ENCODE peak calls at places on chromosomes 16 and 17, in eight cellular contexts. M, Y, Q, O, G, B, A and R are unnamed samples.

GRCh38 chr16:67542464-67542863 is 13.8 kb downstream of the RIPOR1 start:
- DNase-seq in M (peak), Y (no peak), Q (peak), O (no peak), G (peak), B (no peak), A (peak), R (peak)

GRCh38 chr16:80971814-80972213 is 34.9 kb downstream of the CMC2 start:
- DNase-seq in M (no peak), Y (no peak), Q (no peak), O (no peak), G (no peak), B (no peak), A (no peak), R (no peak)

GRCh38 chr16:59535298-59535697 is 801.2 kb upstream of the GOT2 start:
- DNase-seq in M (no peak), Y (no peak), Q (no peak), O (no peak), G (no peak), B (no peak), A (no peak), R (no peak)

GRCh38 chr17:43940630-43941029 is 1.6 kb downstream of the PPY start:
- DNase-seq in M (no peak), Y (no peak), Q (peak), O (peak), G (peak), B (no peak), A (peak), R (peak)

GRCh38 chr17:50209472-50210248 is 8.2 kb upstream of the COL1A1 start:
- DNase-seq in M (peak), Y (peak), Q (no peak), O (peak), G (peak), B (no peak), A (peak), R (peak)

GRCh38 chr17:50867856-50868438 is 1.8 kb upstream of the TOB1 start:
- DNase-seq in M (no peak), Y (no peak), Q (no peak), O (no peak), G (no peak), B (no peak), A (no peak), R (no peak)

GRCh38 chr16:790086-790485 is 1.7 kb downstream of the CHTF18 start:
- DNase-seq in M (no peak), Y (no peak), Q (no peak), O (no peak), G (no peak), B (no peak), A (no peak), R (no peak)

GRCh38 chr17:77864234-77865108 is 94.0 kb upstream of the TNRC6C start:
- DNase-seq in M (peak), Y (no peak), Q (no peak), O (no peak), G (no peak), B (no peak), A (no peak), R (no peak)

GRCh38 chr17:49748791-49749190 is 15.1 kb downstream of the FAM117A start:
- DNase-seq in M (no peak), Y (no peak), Q (no peak), O (no peak), G (no peak), B (no peak), A (no peak), R (no peak)

GRCh38 chr17:28086519-28086918 is 44.0 kb downstream of the NLK start:
- DNase-seq in M (no peak), Y (no peak), Q (no peak), O (no peak), G (no peak), B (no peak), A (no peak), R (peak)

GRCh38 chr17:61040666-61041065 is 359.0 kb upstream of the TBX2 start:
- DNase-seq in M (no peak), Y (no peak), Q (no peak), O (no peak), G (no peak), B (no peak), A (no peak), R (no peak)

GRCh38 chr16:73145166-73145565 is 97.2 kb upstream of the ZFHX3 start:
- DNase-seq in M (no peak), Y (no peak), Q (no peak), O (peak), G (no peak), B (no peak), A (peak), R (no peak)

GRCh38 chr17:79788989-79789942 is 7.6 kb downstream of the CBX8 start:
- DNase-seq in M (no peak), Y (no peak), Q (no peak), O (peak), G (no peak), B (no peak), A (peak), R (no peak)

GRCh38 chr16:56281256-56281805 is 90.0 kb downstream of the GNAO1 start:
- DNase-seq in M (no peak), Y (no peak), Q (no peak), O (no peak), G (no peak), B (no peak), A (peak), R (no peak)

GRCh38 chr17:64192588-64192987 is 62.6 kb upstream of the ERN1 start:
- DNase-seq in M (no peak), Y (no peak), Q (no peak), O (no peak), G (no peak), B (no peak), A (no peak), R (no peak)

GRCh38 chr17:36072431-36073121 is 8.5 kb downstream of the CCL18 start:
- DNase-seq in M (peak), Y (no peak), Q (peak), O (peak), G (peak), B (no peak), A (peak), R (peak)

GRCh38 chr17:7548585-7549400 is at the start of gene TNFSF12:
- DNase-seq in M (peak), Y (peak), Q (peak), O (peak), G (peak), B (no peak), A (peak), R (peak)

GRCh38 chr16:85395913-85396878 is 216.9 kb upstream of the GSE1 start:
- DNase-seq in M (peak), Y (peak), Q (no peak), O (peak), G (peak), B (no peak), A (peak), R (no peak)

GRCh38 chr17:31321481-31321880 is at the start of gene EVI2A:
- DNase-seq in M (no peak), Y (no peak), Q (no peak), O (no peak), G (peak), B (no peak), A (no peak), R (peak)

GRCh38 chr16:29310852-29311314 is 95.6 kb downstream of the NPIPB11 start:
- DNase-seq in M (no peak), Y (no peak), Q (no peak), O (no peak), G (peak), B (no peak), A (no peak), R (peak)

GRCh38 chr17:4818276-4818675 is 11.3 kb downstream of the PLD2 start:
- DNase-seq in M (no peak), Y (no peak), Q (no peak), O (no peak), G (no peak), B (no peak), A (peak), R (no peak)

GRCh38 chr17:71759422-71760060 is 361.3 kb upstream of the SOX9 start:
- DNase-seq in M (no peak), Y (no peak), Q (no peak), O (no peak), G (no peak), B (no peak), A (no peak), R (no peak)

GRCh38 chr17:69783865-69784264 is 291.2 kb upstream of the KCNJ16 start:
- DNase-seq in M (no peak), Y (no peak), Q (no peak), O (no peak), G (no peak), B (no peak), A (no peak), R (no peak)

DNA sequence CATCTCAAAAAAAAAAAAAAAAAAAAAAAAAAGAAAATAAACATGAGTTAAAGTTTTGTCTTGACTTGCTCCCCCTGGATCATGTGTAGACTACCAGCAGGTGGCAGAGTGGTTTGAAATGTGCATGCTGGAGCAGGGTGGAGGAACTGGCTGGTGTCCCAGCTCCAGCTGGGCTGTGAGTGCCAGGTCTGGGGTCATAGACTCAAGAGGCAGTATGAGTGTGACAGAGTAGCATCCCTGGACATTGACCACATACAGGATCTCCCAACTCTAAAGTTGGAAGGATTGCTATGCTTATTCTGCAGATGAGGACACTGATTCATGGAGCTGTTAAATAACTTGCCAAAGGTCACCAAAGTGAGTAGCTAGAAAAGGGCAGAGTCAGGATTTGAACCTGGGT is 198.0 kb upstream of the MPHOSPH6 start:
- DNase-seq in M (no peak), Y (no peak), Q (peak), O (peak), G (peak), B (no peak), A (peak), R (peak)
- TF ChIP-seq CTCF in M (peak), Y (no peak), Q (no peak), O (peak), G (peak), B (peak), A (peak), R (peak)

DNA sequence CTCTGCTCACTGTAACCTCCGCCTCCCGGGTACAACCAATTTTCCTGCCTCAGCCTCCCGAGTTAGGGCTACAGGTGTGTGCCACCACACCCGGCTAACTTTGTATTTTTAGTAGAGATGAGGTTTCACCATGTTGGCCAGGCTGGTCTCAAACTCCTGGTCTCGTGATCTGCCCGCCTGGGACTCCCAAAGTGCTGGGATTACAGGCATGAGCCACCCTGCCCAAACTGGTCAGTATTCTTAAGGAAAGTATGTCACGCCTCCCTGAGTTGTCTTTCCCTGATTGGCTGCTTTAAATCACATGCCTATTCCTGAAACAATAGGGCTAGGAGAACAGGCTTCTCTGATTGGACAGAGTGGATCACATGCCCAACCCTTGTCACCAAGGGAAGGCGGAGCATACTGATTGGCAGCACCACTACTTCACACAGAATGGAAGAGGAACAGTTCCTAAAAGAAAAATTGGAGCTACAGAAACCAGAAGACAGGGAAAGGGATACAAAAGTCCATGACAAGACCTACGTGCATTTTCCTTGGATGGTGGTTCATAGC is 17.6 kb upstream of the CYB5B start:
- DNase-seq in M (no peak), Y (no peak), Q (peak), O (no peak), G (no peak), B (no peak), A (no peak), R (no peak)
- TF ChIP-seq CTCF in M (no peak), Y (no peak), Q (no peak), O (no peak), G (no peak), B (no peak), A (no peak), R (no peak)

DNA sequence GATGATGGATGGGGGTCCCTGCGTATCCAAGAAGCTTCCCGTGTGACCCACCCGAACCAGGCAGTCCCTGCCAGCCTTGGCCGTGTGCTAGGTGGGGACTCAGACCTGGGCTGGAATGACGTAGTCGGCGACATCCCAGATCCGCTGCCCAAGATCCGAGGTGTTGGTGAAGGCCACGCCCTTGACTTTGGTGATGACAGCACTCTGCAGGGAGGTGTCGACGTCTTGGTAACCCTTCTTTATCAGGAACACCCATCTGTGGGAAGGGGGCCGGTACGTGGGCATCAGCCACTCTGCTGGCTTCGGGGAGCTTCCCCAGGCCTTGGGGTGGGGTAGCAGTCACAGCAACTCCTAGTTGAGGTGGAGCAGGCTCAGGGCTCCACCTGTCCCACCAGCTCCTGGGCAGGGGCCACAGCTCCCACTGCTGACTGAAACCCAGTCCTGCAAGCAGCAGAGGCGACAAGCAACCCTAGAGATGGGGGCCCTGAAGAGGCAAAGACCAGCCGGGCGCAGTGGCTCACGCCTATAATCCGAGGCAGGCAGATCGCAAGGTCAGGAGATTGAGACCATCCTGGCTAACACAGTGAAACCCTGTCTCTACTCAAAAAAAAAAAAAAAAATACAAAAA is 4.3 kb downstream of the P2RX5 start:
- DNase-seq in M (no peak), Y (no peak), Q (no peak), O (no peak), G (no peak), B (no peak), A (peak), R (no peak)
- TF ChIP-seq CTCF in M (no peak), Y (no peak), Q (no peak), O (no peak), G (no peak), B (no peak), A (peak), R (no peak)

GRCh38 chr16:82263456-82264159 is 93.6 kb upstream of the MPHOSPH6 start:
- DNase-seq in M (no peak), Y (peak), Q (peak), O (peak), G (peak), B (no peak), A (peak), R (peak)

GRCh38 chr16:82257990-82258389 is 88.0 kb upstream of the MPHOSPH6 start:
- DNase-seq in M (no peak), Y (no peak), Q (no peak), O (no peak), G (no peak), B (no peak), A (no peak), R (no peak)

GRCh38 chr16:82260212-82260795 is 90.3 kb upstream of the MPHOSPH6 start:
- DNase-seq in M (no peak), Y (no peak), Q (no peak), O (no peak), G (no peak), B (no peak), A (no peak), R (no peak)

GRCh38 chr16:82262244-82262643 is 92.2 kb upstream of the MPHOSPH6 start:
- DNase-seq in M (no peak), Y (no peak), Q (no peak), O (no peak), G (no peak), B (no peak), A (no peak), R (no peak)

DNA sequence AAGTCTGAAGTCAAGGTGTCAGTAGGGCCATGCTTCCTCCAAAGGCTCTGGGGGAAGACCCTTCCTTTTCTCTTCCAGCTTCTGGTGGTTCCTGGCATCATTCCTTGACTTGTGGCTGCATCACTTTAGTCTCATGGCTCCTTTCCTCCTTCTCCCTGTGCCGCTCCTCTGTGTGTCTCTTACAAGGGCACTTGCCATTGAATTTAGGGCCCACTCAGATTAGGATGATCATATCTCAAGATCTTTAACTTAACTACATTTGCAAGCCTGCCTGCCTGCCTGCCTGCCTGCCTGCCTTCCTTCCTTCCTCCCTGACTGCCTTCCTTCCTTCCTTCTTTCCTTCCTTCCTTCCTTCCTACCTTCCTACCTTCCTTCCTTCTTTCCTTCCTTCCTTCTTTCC is 89.7 kb upstream of the MPHOSPH6 start:
- DNase-seq in M (no peak), Y (no peak), Q (no peak), O (no peak), G (no peak), B (no peak), A (no peak), R (no peak)
- TF ChIP-seq CTCF in M (no peak), Y (no peak), Q (no peak), O (no peak), G (no peak), B (no peak), A (no peak), R (no peak)

GRCh38 chr16:30658731-30659506 is 688 bp downstream of the FBRS start:
- DNase-seq in M (peak), Y (peak), Q (peak), O (peak), G (peak), B (peak), A (peak), R (peak)
- TF ChIP-seq CTCF in M (no peak), Y (peak), Q (peak), O (no peak), G (no peak), B (no peak), A (peak), R (no peak)

GRCh38 chr17:75897076-75898019 is 597 bp upstream of the TRIM65 start:
- DNase-seq in M (peak), Y (no peak), Q (no peak), O (no peak), G (no peak), B (no peak), A (peak), R (no peak)

GRCh38 chr17:75898791-75899190 is 2.0 kb upstream of the TRIM65 start:
- DNase-seq in M (no peak), Y (no peak), Q (no peak), O (no peak), G (no peak), B (no peak), A (no peak), R (no peak)

GRCh38 chr17:75894049-75894742 is 2.6 kb downstream of the TRIM65 start:
- DNase-seq in M (peak), Y (no peak), Q (no peak), O (no peak), G (no peak), B (no peak), A (peak), R (no peak)

GRCh38 chr17:75898065-75898464 is 1.3 kb upstream of the TRIM65 start:
- DNase-seq in M (no peak), Y (no peak), Q (no peak), O (no peak), G (no peak), B (no peak), A (peak), R (no peak)

DNA sequence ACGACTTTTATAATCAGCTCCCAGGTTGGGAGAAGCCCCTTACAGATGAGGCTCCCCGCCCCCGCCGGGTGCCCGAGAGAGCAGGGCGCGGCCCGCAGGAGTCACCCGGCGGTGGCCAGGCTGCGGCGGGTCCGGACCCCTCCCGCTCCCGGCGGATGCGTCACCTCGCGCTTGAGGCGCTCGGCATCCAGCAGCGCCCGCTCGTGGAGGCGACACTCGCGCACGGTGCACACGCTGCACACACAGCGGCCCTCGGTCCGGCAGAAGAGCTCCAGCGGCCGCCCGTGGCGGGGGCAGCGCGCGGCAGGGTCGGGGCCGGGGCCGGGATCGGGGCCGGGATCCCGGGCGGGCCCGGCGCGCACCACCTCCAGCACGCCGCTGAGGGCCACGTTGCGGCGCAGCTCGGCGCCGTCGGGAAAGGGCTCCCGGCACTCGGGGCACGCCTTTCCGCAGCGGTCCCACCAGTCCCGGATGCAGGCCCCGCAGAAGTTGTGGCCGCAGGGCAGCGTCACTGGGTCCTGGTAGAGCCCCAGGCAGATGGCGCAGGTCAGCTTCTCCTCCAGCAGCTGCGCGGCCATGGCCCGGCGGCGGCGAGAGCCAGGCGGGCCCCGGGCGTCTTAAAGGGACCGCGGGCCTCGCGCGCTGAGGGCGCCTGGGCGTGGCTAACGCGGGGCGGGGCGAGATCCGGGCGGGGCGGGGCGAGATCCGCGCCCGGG is at the start of gene TRIM65:
- DNase-seq in M (peak), Y (peak), Q (peak), O (peak), G (peak), B (no peak), A (peak), R (peak)
- TF ChIP-seq CTCF in M (peak), Y (peak), Q (peak), O (no peak), G (peak), B (no peak), A (no peak), R (peak)

DNA sequence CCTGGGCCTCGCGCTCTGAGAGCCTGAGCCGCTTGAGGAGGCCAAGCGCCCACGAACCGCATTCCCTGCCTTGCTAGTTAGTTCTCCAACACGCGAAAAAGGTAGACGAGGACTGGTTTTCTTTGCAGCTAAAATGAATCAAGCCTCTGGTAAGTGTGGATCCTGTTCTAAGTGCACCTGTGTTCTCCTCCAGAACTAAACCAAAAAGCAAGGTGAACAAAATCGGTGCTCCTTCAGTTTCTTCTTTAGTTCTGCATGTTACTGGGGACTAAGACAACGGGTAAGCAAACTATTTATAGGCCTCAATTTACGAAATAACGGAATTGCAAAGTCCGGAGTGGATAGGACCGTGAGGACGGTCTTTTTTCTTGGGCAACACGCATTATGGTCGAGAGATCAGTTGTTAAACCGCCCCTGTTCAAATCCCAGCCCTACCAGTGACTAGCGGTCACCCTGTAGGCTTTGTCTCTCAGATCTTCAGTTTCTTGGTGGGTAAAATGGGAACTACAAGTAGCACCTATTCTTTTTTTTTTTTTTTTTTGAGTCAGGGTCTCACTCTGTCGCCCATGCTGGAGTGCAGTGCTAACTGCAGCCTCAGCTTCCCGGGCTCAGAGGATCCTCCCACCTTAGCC is 993 bp upstream of the ANKRD11 start:
- DNase-seq in M (no peak), Y (no peak), Q (peak), O (no peak), G (peak), B (no peak), A (peak), R (peak)
- TF ChIP-seq CTCF in M (no peak), Y (no peak), Q (no peak), O (peak), G (peak), B (peak), A (peak), R (peak)